ENCODE peak calls at places on chromosomes 13 and 19, in six cellular contexts. One of them, this sample, is unnamed.

GRCh38 chr19:5059191-5059579 is 90.3 kb downstream of the KDM4B start:
- DNase-seq in mesenchymal stem cell: no peak
- DNase-seq in H1: no peak
- DNase-seq in neuronal stem cell: no peak
- DNase-seq in H9: no peak
- DNase-seq in IMR-90: no peak
- DNase-seq in this sample: no peak

GRCh38 chr19:17323274-17323972 is 11.2 kb downstream of the ANO8 start:
- DNase-seq in H9: no peak
- DNase-seq in IMR-90: no peak
- DNase-seq in mesenchymal stem cell: no peak
- DNase-seq in neuronal stem cell: no peak
- DNase-seq in H1: no peak
- DNase-seq in this sample: no peak

GRCh38 chr19:33998302-33998701 is 174.0 kb upstream of the LSM14A start:
- DNase-seq in H1: no peak
- DNase-seq in neuronal stem cell: no peak
- DNase-seq in mesenchymal stem cell: no peak
- DNase-seq in IMR-90: no peak
- DNase-seq in H9: no peak
- DNase-seq in this sample: no peak

GRCh38 chr13:98189841-98190505 is 12.9 kb upstream of the RNF113B start:
- DNase-seq in IMR-90: no peak
- DNase-seq in H9: no peak
- DNase-seq in neuronal stem cell: no peak
- DNase-seq in H1: no peak
- DNase-seq in mesenchymal stem cell: no peak
- DNase-seq in this sample: no peak

GRCh38 chr13:29165840-29166239 is 345.7 kb downstream of the MTUS2 start:
- DNase-seq in mesenchymal stem cell: peak; percentile 55
- DNase-seq in H1: no peak
- DNase-seq in IMR-90: no peak
- DNase-seq in neuronal stem cell: no peak
- DNase-seq in H9: no peak
- DNase-seq in this sample: no peak

GRCh38 chr13:93248627-93249047 is 22.0 kb downstream of the GPC6 start:
- DNase-seq in neuronal stem cell: peak; percentile 40
- DNase-seq in H1: no peak
- DNase-seq in IMR-90: peak; percentile 35
- DNase-seq in H9: peak; percentile 60
- DNase-seq in mesenchymal stem cell: peak; percentile 71
- DNase-seq in this sample: no peak

GRCh38 chr13:97142452-97142851 is 79.7 kb upstream of the MBNL2 start:
- DNase-seq in H9: peak; percentile 52
- DNase-seq in H1: no peak
- DNase-seq in neuronal stem cell: no peak
- DNase-seq in mesenchymal stem cell: peak; percentile 66
- DNase-seq in IMR-90: no peak
- DNase-seq in this sample: peak; percentile 71

GRCh38 chr13:54029226-54029625 is 1000.6 kb downstream of the OLFM4 start:
- DNase-seq in H1: no peak
- DNase-seq in H9: no peak
- DNase-seq in IMR-90: no peak
- DNase-seq in mesenchymal stem cell: peak; percentile 54
- DNase-seq in neuronal stem cell: peak; percentile 2
- DNase-seq in this sample: peak; percentile 42

GRCh38 chr13:30551194-30551593 is 66.5 kb upstream of the USPL1 start:
- DNase-seq in mesenchymal stem cell: peak; percentile 38
- DNase-seq in IMR-90: peak; percentile 43
- DNase-seq in H9: no peak
- DNase-seq in H1: no peak
- DNase-seq in neuronal stem cell: no peak
- DNase-seq in this sample: peak; percentile 65

GRCh38 chr19:39154626-39155100 is 29.1 kb downstream of the PAK4 start:
- DNase-seq in H1: no peak
- DNase-seq in H9: peak; percentile 66
- DNase-seq in mesenchymal stem cell: no peak
- DNase-seq in IMR-90: no peak
- DNase-seq in neuronal stem cell: no peak
- DNase-seq in this sample: peak; percentile 91

GRCh38 chr13:91308299-91308698 is 39.2 kb upstream of the MIR17HG start:
- DNase-seq in H1: no peak
- DNase-seq in mesenchymal stem cell: no peak
- DNase-seq in neuronal stem cell: no peak
- DNase-seq in IMR-90: no peak
- DNase-seq in H9: no peak
- DNase-seq in this sample: no peak

GRCh38 chr13:91304740-91305139 is 42.7 kb upstream of the MIR17HG start:
- DNase-seq in mesenchymal stem cell: no peak
- DNase-seq in H9: no peak
- DNase-seq in neuronal stem cell: no peak
- DNase-seq in H1: no peak
- DNase-seq in IMR-90: no peak
- DNase-seq in this sample: no peak

GRCh38 chr13:91305652-91306051 is 41.8 kb upstream of the MIR17HG start:
- DNase-seq in IMR-90: no peak
- DNase-seq in neuronal stem cell: no peak
- DNase-seq in mesenchymal stem cell: no peak
- DNase-seq in H1: no peak
- DNase-seq in H9: no peak
- DNase-seq in this sample: no peak

GRCh38 chr13:91311491-91311890 is 36.0 kb upstream of the MIR17HG start:
- DNase-seq in neuronal stem cell: no peak
- DNase-seq in H1: no peak
- DNase-seq in mesenchymal stem cell: no peak
- DNase-seq in IMR-90: no peak
- DNase-seq in H9: no peak
- DNase-seq in this sample: no peak

DNA sequence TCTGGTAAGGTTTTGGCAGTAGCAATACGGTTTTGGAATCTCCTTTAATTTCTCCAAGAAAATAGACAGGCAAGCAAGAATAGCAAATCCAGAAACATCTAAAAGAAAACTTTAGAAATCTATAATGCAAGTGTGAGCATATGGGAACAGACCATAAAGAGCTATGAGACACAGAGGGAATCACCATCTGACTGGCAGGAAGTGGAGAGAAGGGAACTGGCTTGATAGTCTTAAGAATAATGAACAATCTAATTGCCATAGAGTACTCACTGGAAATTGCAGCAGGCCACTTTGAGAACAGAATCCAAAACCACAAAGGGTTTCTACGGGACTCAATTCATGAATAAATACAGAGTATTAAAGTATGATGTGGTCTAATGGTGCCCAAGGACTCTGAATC is 39.6 kb upstream of the MIR17HG start:
- DNase-seq in IMR-90: no peak
- DNase-seq in mesenchymal stem cell: no peak
- DNase-seq in H1: no peak
- DNase-seq in neuronal stem cell: no peak
- DNase-seq in H9: no peak
- DNase-seq in this sample: no peak
- H4K91ac ChIP-seq in IMR-90: no peak overlapping the region
- H4K91ac ChIP-seq in mesenchymal stem cell: no peak overlapping the region
- H4K91ac ChIP-seq in H1: no peak overlapping the region
- H4K91ac ChIP-seq in neuronal stem cell: no peak overlapping the region
- H4K91ac ChIP-seq in H9: no peak overlapping the region
- H4K91ac ChIP-seq in this sample: no peak overlapping the region

GRCh38 chr19:50667759-50668231 is 18.6 kb downstream of the C19orf81 start:
- DNase-seq in H1: peak; percentile 54
- DNase-seq in H9: no peak
- DNase-seq in mesenchymal stem cell: no peak
- DNase-seq in neuronal stem cell: no peak
- DNase-seq in IMR-90: no peak
- DNase-seq in this sample: no peak
- H4K91ac ChIP-seq in H1: no peak overlapping the region
- H4K91ac ChIP-seq in H9: no peak overlapping the region
- H4K91ac ChIP-seq in mesenchymal stem cell: no peak overlapping the region
- H4K91ac ChIP-seq in neuronal stem cell: no peak overlapping the region
- H4K91ac ChIP-seq in IMR-90: no peak overlapping the region
- H4K91ac ChIP-seq in this sample: no peak overlapping the region

GRCh38 chr13:79003989-79004550 is 345.1 kb upstream of the OBI1 start:
- DNase-seq in H1: no peak
- DNase-seq in mesenchymal stem cell: no peak
- DNase-seq in neuronal stem cell: no peak
- DNase-seq in H9: no peak
- DNase-seq in IMR-90: no peak
- DNase-seq in this sample: no peak

GRCh38 chr13:78998736-78999135 is 339.8 kb upstream of the OBI1 start:
- DNase-seq in IMR-90: no peak
- DNase-seq in H1: no peak
- DNase-seq in mesenchymal stem cell: no peak
- DNase-seq in H9: no peak
- DNase-seq in neuronal stem cell: no peak
- DNase-seq in this sample: no peak

GRCh38 chr13:78997902-78998654 is 339.1 kb upstream of the OBI1 start:
- DNase-seq in H9: no peak
- DNase-seq in H1: no peak
- DNase-seq in IMR-90: no peak
- DNase-seq in mesenchymal stem cell: no peak
- DNase-seq in neuronal stem cell: no peak
- DNase-seq in this sample: no peak

GRCh38 chr13:78993792-78994191 is 334.8 kb upstream of the OBI1 start:
- DNase-seq in IMR-90: no peak
- DNase-seq in H9: no peak
- DNase-seq in neuronal stem cell: no peak
- DNase-seq in H1: no peak
- DNase-seq in mesenchymal stem cell: no peak
- DNase-seq in this sample: no peak

DNA sequence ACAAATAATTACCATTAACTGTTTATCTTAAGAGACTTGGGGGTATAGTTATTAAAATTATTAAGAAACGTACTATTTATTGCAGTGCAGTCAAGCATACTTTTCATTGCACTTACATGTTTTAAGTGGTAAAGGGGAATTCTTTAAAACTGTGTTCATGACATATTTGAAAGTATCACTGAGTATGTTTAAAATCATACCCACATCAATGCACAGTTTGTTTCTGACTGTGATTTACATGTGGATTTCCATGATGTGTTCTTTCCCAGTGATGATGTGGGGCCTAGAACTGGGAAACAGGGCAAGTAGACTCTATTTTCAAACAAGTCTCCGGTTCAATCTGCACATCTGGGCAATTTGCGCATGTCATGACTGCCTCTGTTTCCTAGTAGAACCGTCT is 340.5 kb upstream of the OBI1 start:
- DNase-seq in H1: no peak
- DNase-seq in neuronal stem cell: no peak
- DNase-seq in IMR-90: no peak
- DNase-seq in H9: no peak
- DNase-seq in mesenchymal stem cell: no peak
- DNase-seq in this sample: no peak
- H4K91ac ChIP-seq in H1: no peak overlapping the region
- H4K91ac ChIP-seq in neuronal stem cell: no peak overlapping the region
- H4K91ac ChIP-seq in IMR-90: no peak overlapping the region
- H4K91ac ChIP-seq in H9: no peak overlapping the region
- H4K91ac ChIP-seq in mesenchymal stem cell: no peak overlapping the region
- H4K91ac ChIP-seq in this sample: no peak overlapping the region

DNA sequence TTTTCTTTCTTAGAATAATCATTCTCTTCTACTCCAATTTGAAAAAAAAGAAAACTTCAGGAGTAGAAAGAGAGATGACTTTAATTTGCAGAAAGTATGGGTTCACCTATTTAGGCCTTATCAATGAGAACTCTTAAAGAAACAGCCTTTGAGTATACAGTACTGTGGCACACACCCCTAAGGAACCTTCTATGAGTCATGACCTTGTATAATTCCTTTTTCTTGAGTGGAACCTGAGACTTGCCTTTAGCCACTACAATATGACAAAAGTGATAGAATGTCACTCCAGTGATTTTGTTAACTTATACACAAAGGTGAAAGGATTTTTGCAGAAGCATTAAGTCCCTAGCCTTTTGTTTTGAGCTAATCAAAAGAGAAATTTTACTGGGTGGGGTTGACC is 58.7 kb downstream of the ITGBL1 start:
- DNase-seq in IMR-90: no peak
- DNase-seq in H9: no peak
- DNase-seq in mesenchymal stem cell: no peak
- DNase-seq in neuronal stem cell: no peak
- DNase-seq in H1: no peak
- DNase-seq in this sample: no peak
- H4K91ac ChIP-seq in IMR-90: no peak overlapping the region
- H4K91ac ChIP-seq in H9: no peak overlapping the region
- H4K91ac ChIP-seq in mesenchymal stem cell: no peak overlapping the region
- H4K91ac ChIP-seq in neuronal stem cell: no peak overlapping the region
- H4K91ac ChIP-seq in H1: no peak overlapping the region
- H4K91ac ChIP-seq in this sample: no peak overlapping the region

GRCh38 chr13:109954441-109954840 is 168.1 kb upstream of the IRS2 start:
- DNase-seq in neuronal stem cell: no peak
- DNase-seq in mesenchymal stem cell: no peak
- DNase-seq in H1: no peak
- DNase-seq in H9: no peak
- DNase-seq in IMR-90: no peak
- DNase-seq in this sample: no peak
- H4K91ac ChIP-seq in neuronal stem cell: no peak overlapping the region
- H4K91ac ChIP-seq in mesenchymal stem cell: no peak overlapping the region
- H4K91ac ChIP-seq in H1: no peak overlapping the region
- H4K91ac ChIP-seq in H9: no peak overlapping the region
- H4K91ac ChIP-seq in IMR-90: no peak overlapping the region
- H4K91ac ChIP-seq in this sample: no peak overlapping the region

This sample was measured in trophoblast cell.